ENCODE peak calls at places on chromosomes 5 and 9, in five cellular contexts. H is Panc1; O is occipital lobe; P is activated CD8-positive, alpha-beta memory T cell treated with anti-CD3 and anti-CD28 coated beads for 48 hours; R is myocyte. F is an unnamed sample.

GRCh38 chr5:89996892-89997291 is 412.7 kb downstream of the CETN3 start:
- DNase-seq in H (no peak), O (no peak), P (no peak), R (no peak), F (no peak)

GRCh38 chr9:121649476-121650219 is 1.8 kb upstream of the DAB2IP start:
- DNase-seq in H (no peak), O (no peak), P (no peak), R (no peak), F (no peak)

GRCh38 chr5:56278267-56278826 is 45.2 kb upstream of the ANKRD55 start:
- DNase-seq in H (no peak), O (no peak), P (no peak), R (peak; percentile 76), F (peak; percentile 67)

GRCh38 chr9:27426717-27427645 is 97.1 kb upstream of the IFNK start:
- DNase-seq in H (no peak), O (peak; percentile 37), P (no peak), R (no peak), F (peak; percentile 14)

GRCh38 chr5:148683651-148684050 is 29.3 kb upstream of the HTR4 start:
- DNase-seq in H (no peak), O (no peak), P (no peak), R (no peak), F (no peak)

GRCh38 chr5:104569621-104570020 is 1007.0 kb upstream of the NUDT12 start:
- DNase-seq in H (no peak), O (no peak), P (no peak), R (peak; percentile 13), F (no peak)

GRCh38 chr5:73786043-73786831 is 160.2 kb downstream of the ARHGEF28 start:
- DNase-seq in H (no peak), O (no peak), P (no peak), R (no peak), F (no peak)

GRCh38 chr9:110919609-110920008 is 118.7 kb downstream of the LPAR1 start:
- DNase-seq in H (no peak), O (peak; percentile 21), P (no peak), R (peak; percentile 74), F (peak; percentile 95)

GRCh38 chr9:113205449-113206247 is 15.4 kb downstream of the FKBP15 start:
- DNase-seq in H (no peak), O (no peak), P (no peak), R (no peak), F (no peak)

F was measured in Caki2.